ENCODE peak calls at places on chromosomes 3 and 15, in five cellular contexts. S, B, G, M and T are unnamed samples.

GRCh38 chr15:101477851-101478353 is 11.6 kb downstream of the PCSK6 start:
- DNase-seq in M (no peak), G (no peak), B (no peak), S (no peak), T (no peak)

GRCh38 chr15:72033285-72033684 is 84.7 kb downstream of the MYO9A start:
- DNase-seq in S (no peak), B (no peak), M (no peak), G (no peak), T (no peak)

GRCh38 chr15:62756326-62756994 is 286.1 kb upstream of the TPM1 start:
- DNase-seq in G (no peak), S (no peak), M (no peak), B (no peak), T (peak)

GRCh38 chr3:193522473-193522872 is 32.2 kb downstream of the ATP13A4 start:
- DNase-seq in G (no peak), M (no peak), S (no peak), B (no peak), T (no peak)

GRCh38 chr3:193743702-193744047 is 150.7 kb downstream of the OPA1 start:
- DNase-seq in G (no peak), S (no peak), M (no peak), B (no peak), T (no peak)

GRCh38 chr3:127469760-127470159 is 120.8 kb downstream of the TPRA1 start:
- DNase-seq in S (no peak), B (no peak), M (no peak), G (no peak), T (no peak)

GRCh38 chr3:64270143-64270542 is 44.9 kb upstream of the PRICKLE2 start:
- DNase-seq in B (no peak), M (no peak), S (no peak), G (no peak), T (no peak)

GRCh38 chr3:159911011-159911663 is 77.5 kb upstream of the IL12A start:
- DNase-seq in S (no peak), G (no peak), M (no peak), B (no peak), T (no peak)

GRCh38 chr15:79680721-79681120 is 216.1 kb downstream of the MTHFS start:
- DNase-seq in B (no peak), M (no peak), G (no peak), S (peak), T (no peak)